ENCODE peak calls at places on chromosomes 3 and 15, in eight cellular contexts. One of them, this sample, is unnamed.

GRCh38 chr3:182364723-182365650 is 428.3 kb upstream of the ATP11B start:
- DNase-seq in neural crest cell: no peak
- DNase-seq in fibroblast of pulmonary artery: peak
- DNase-seq in stomach: peak
- DNase-seq in type B pancreatic cell: no peak
- DNase-seq in tibial artery: no peak
- DNase-seq in choroid plexus epithelial cell: no peak
- DNase-seq in colonic mucosa: no peak
- DNase-seq in this sample: no peak

GRCh38 chr3:70264122-70264780 is 48.2 kb downstream of the MDFIC2 start:
- DNase-seq in tibial artery: no peak
- DNase-seq in choroid plexus epithelial cell: peak
- DNase-seq in colonic mucosa: peak
- DNase-seq in type B pancreatic cell: no peak
- DNase-seq in fibroblast of pulmonary artery: peak
- DNase-seq in stomach: peak
- DNase-seq in neural crest cell: no peak
- DNase-seq in this sample: no peak

GRCh38 chr3:149701977-149702350 is 44.1 kb upstream of the WWTR1 start:
- DNase-seq in neural crest cell: no peak
- DNase-seq in type B pancreatic cell: no peak
- DNase-seq in choroid plexus epithelial cell: no peak
- DNase-seq in colonic mucosa: no peak
- DNase-seq in stomach: no peak
- DNase-seq in tibial artery: no peak
- DNase-seq in fibroblast of pulmonary artery: no peak
- DNase-seq in this sample: no peak

GRCh38 chr3:71269896-71270295 is 313.6 kb downstream of the FOXP1 start:
- DNase-seq in stomach: no peak
- DNase-seq in colonic mucosa: no peak
- DNase-seq in type B pancreatic cell: no peak
- DNase-seq in choroid plexus epithelial cell: no peak
- DNase-seq in tibial artery: no peak
- DNase-seq in fibroblast of pulmonary artery: no peak
- DNase-seq in neural crest cell: no peak
- DNase-seq in this sample: no peak

GRCh38 chr3:42749753-42750231 is 23.3 kb downstream of the CCDC13 start:
- DNase-seq in type B pancreatic cell: no peak
- DNase-seq in tibial artery: peak
- DNase-seq in stomach: peak
- DNase-seq in colonic mucosa: no peak
- DNase-seq in choroid plexus epithelial cell: peak
- DNase-seq in fibroblast of pulmonary artery: no peak
- DNase-seq in neural crest cell: no peak
- DNase-seq in this sample: no peak

GRCh38 chr15:98658831-98659699 is 10.7 kb downstream of the IGF1R start:
- DNase-seq in stomach: no peak
- DNase-seq in neural crest cell: peak
- DNase-seq in type B pancreatic cell: no peak
- DNase-seq in colonic mucosa: peak
- DNase-seq in fibroblast of pulmonary artery: peak
- DNase-seq in choroid plexus epithelial cell: peak
- DNase-seq in tibial artery: no peak
- DNase-seq in this sample: no peak

GRCh38 chr15:68106656-68107055 is 52.5 kb downstream of the PIAS1 start:
- DNase-seq in stomach: no peak
- DNase-seq in tibial artery: no peak
- DNase-seq in colonic mucosa: no peak
- DNase-seq in type B pancreatic cell: no peak
- DNase-seq in fibroblast of pulmonary artery: peak
- DNase-seq in neural crest cell: no peak
- DNase-seq in choroid plexus epithelial cell: peak
- DNase-seq in this sample: no peak

GRCh38 chr3:75863130-75863529 is 77.8 kb upstream of the ZNF717 start:
- DNase-seq in choroid plexus epithelial cell: no peak
- DNase-seq in tibial artery: no peak
- DNase-seq in neural crest cell: no peak
- DNase-seq in colonic mucosa: no peak
- DNase-seq in fibroblast of pulmonary artery: no peak
- DNase-seq in type B pancreatic cell: no peak
- DNase-seq in stomach: no peak
- DNase-seq in this sample: no peak

GRCh38 chr3:57689367-57690053 is 3.4 kb downstream of the DENND6A start:
- DNase-seq in neural crest cell: no peak
- DNase-seq in tibial artery: no peak
- DNase-seq in fibroblast of pulmonary artery: no peak
- DNase-seq in choroid plexus epithelial cell: no peak
- DNase-seq in colonic mucosa: no peak
- DNase-seq in stomach: no peak
- DNase-seq in type B pancreatic cell: no peak
- DNase-seq in this sample: peak

GRCh38 chr3:51392301-51393095 is 1.4 kb downstream of the RBM15B start:
- DNase-seq in stomach: no peak
- DNase-seq in type B pancreatic cell: no peak
- DNase-seq in neural crest cell: no peak
- DNase-seq in tibial artery: no peak
- DNase-seq in choroid plexus epithelial cell: no peak
- DNase-seq in fibroblast of pulmonary artery: no peak
- DNase-seq in colonic mucosa: no peak
- DNase-seq in this sample: no peak

GRCh38 chr3:167729591-167729990 is 5.1 kb downstream of the PDCD10 start:
- DNase-seq in colonic mucosa: no peak
- DNase-seq in fibroblast of pulmonary artery: peak
- DNase-seq in tibial artery: no peak
- DNase-seq in choroid plexus epithelial cell: no peak
- DNase-seq in stomach: no peak
- DNase-seq in type B pancreatic cell: no peak
- DNase-seq in neural crest cell: no peak
- DNase-seq in this sample: no peak

GRCh38 chr15:72193781-72194396 is 3.7 kb downstream of the GRAMD2A start:
- DNase-seq in tibial artery: no peak
- DNase-seq in stomach: no peak
- DNase-seq in choroid plexus epithelial cell: peak
- DNase-seq in fibroblast of pulmonary artery: no peak
- DNase-seq in colonic mucosa: no peak
- DNase-seq in type B pancreatic cell: no peak
- DNase-seq in neural crest cell: no peak
- DNase-seq in this sample: no peak

GRCh38 chr3:119933197-119933596 is 151.3 kb downstream of the NR1I2 start:
- DNase-seq in fibroblast of pulmonary artery: no peak
- DNase-seq in tibial artery: no peak
- DNase-seq in stomach: no peak
- DNase-seq in choroid plexus epithelial cell: no peak
- DNase-seq in colonic mucosa: no peak
- DNase-seq in type B pancreatic cell: no peak
- DNase-seq in neural crest cell: no peak
- DNase-seq in this sample: no peak

GRCh38 chr3:29764059-29764458 is 483.2 kb downstream of the RBMS3 start:
- DNase-seq in colonic mucosa: no peak
- DNase-seq in type B pancreatic cell: no peak
- DNase-seq in stomach: no peak
- DNase-seq in fibroblast of pulmonary artery: peak
- DNase-seq in tibial artery: no peak
- DNase-seq in neural crest cell: no peak
- DNase-seq in choroid plexus epithelial cell: peak
- DNase-seq in this sample: no peak

GRCh38 chr3:43222594-43222993 is 63.7 kb upstream of the SNRK start:
- DNase-seq in type B pancreatic cell: no peak
- DNase-seq in neural crest cell: no peak
- DNase-seq in choroid plexus epithelial cell: no peak
- DNase-seq in colonic mucosa: no peak
- DNase-seq in fibroblast of pulmonary artery: no peak
- DNase-seq in stomach: no peak
- DNase-seq in tibial artery: no peak
- DNase-seq in this sample: no peak

GRCh38 chr3:51390186-51390585 is 899 bp upstream of the RBM15B start:
- DNase-seq in colonic mucosa: no peak
- DNase-seq in fibroblast of pulmonary artery: no peak
- DNase-seq in choroid plexus epithelial cell: no peak
- DNase-seq in neural crest cell: no peak
- DNase-seq in type B pancreatic cell: no peak
- DNase-seq in stomach: no peak
- DNase-seq in tibial artery: no peak
- DNase-seq in this sample: no peak

GRCh38 chr3:64345351-64345750 is 120.1 kb upstream of the PRICKLE2 start:
- DNase-seq in neural crest cell: no peak
- DNase-seq in tibial artery: no peak
- DNase-seq in stomach: no peak
- DNase-seq in type B pancreatic cell: no peak
- DNase-seq in fibroblast of pulmonary artery: peak
- DNase-seq in colonic mucosa: no peak
- DNase-seq in choroid plexus epithelial cell: peak
- DNase-seq in this sample: no peak

GRCh38 chr15:40471105-40471777 is 457 bp downstream of the CHST14 start:
- DNase-seq in choroid plexus epithelial cell: no peak
- DNase-seq in stomach: no peak
- DNase-seq in type B pancreatic cell: no peak
- DNase-seq in neural crest cell: peak
- DNase-seq in tibial artery: peak
- DNase-seq in fibroblast of pulmonary artery: no peak
- DNase-seq in colonic mucosa: peak
- DNase-seq in this sample: no peak

DNA sequence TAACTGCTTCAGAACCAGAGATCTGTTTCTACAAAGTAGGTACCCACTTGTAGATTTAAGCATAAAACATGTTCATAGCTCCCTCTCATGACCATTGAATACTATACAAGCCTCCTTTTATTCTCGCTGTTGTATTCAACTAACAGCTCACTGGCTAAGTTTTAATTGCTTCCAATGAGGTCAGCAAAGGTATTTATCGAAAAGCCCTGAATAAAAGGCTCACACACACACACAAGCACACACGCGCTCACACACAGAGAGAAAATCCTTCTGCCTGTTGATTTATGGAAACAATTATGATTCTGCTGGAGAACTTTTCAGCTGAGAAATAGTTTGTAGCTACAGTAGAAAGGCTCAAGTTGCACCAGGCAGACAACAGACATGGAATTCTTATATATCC is at the start of gene FGF7:
- DNase-seq in stomach: no peak
- DNase-seq in tibial artery: no peak
- DNase-seq in fibroblast of pulmonary artery: peak
- DNase-seq in neural crest cell: no peak
- DNase-seq in colonic mucosa: no peak
- DNase-seq in choroid plexus epithelial cell: peak
- DNase-seq in type B pancreatic cell: no peak
- DNase-seq in this sample: no peak
- TF ChIP-seq CTCF in stomach: no peak
- TF ChIP-seq CTCF in tibial artery: no peak
- TF ChIP-seq CTCF in fibroblast of pulmonary artery: no peak
- TF ChIP-seq CTCF in neural crest cell: no peak
- TF ChIP-seq CTCF in colonic mucosa: no peak
- TF ChIP-seq CTCF in choroid plexus epithelial cell: no peak
- TF ChIP-seq CTCF in type B pancreatic cell: no peak
- TF ChIP-seq CTCF in this sample: no peak

DNA sequence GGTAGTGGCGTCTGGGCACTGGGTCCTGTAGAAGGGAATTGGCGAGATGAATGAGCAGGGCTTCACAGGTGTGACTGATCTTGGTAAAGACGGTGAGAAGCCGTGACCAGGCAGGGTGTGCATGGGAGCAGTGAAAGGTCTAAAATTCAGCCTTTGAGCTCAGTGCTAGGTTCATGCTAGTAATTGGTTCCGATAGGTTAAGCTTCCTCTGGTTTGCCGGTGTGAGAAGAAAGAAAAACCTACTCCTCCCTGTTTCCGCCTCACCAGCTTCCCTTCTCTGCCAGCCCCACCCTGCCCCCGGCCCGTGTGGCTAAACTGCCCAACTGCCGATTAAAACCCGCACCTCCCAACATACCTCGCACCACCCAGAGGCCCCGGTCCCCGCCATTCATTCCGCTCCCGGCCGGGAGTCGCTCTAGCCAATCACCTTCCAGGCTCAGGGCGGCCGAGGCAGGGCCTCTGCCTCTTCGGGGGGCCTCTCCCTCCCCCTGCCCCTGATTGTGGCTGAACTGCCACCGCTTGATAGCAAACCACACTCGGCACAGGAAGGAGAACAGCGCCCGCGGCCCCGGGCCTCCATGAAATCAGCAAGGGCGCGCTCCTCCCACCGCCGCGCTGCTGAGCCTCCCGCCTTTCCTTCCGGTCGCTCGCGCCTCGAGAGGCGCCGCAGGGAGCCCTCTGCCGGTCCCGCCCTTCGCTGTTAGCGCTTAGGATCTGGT is 7.3 kb upstream of the NRROS start:
- DNase-seq in neural crest cell: peak
- DNase-seq in type B pancreatic cell: peak
- DNase-seq in colonic mucosa: peak
- DNase-seq in fibroblast of pulmonary artery: peak
- DNase-seq in tibial artery: peak
- DNase-seq in choroid plexus epithelial cell: peak
- DNase-seq in stomach: peak
- DNase-seq in this sample: peak
- TF ChIP-seq CTCF in neural crest cell: no peak
- TF ChIP-seq CTCF in type B pancreatic cell: no peak
- TF ChIP-seq CTCF in colonic mucosa: peak
- TF ChIP-seq CTCF in fibroblast of pulmonary artery: peak
- TF ChIP-seq CTCF in tibial artery: no peak
- TF ChIP-seq CTCF in choroid plexus epithelial cell: peak
- TF ChIP-seq CTCF in stomach: peak
- TF ChIP-seq CTCF in this sample: peak

GRCh38 chr3:73192036-73192738 is 130.7 kb downstream of the EBLN2 start:
- DNase-seq in type B pancreatic cell: no peak
- DNase-seq in neural crest cell: no peak
- DNase-seq in tibial artery: no peak
- DNase-seq in colonic mucosa: no peak
- DNase-seq in choroid plexus epithelial cell: no peak
- DNase-seq in stomach: no peak
- DNase-seq in fibroblast of pulmonary artery: no peak
- DNase-seq in this sample: no peak
- TF ChIP-seq CTCF in type B pancreatic cell: peak
- TF ChIP-seq CTCF in neural crest cell: peak
- TF ChIP-seq CTCF in tibial artery: no peak
- TF ChIP-seq CTCF in colonic mucosa: no peak
- TF ChIP-seq CTCF in choroid plexus epithelial cell: peak
- TF ChIP-seq CTCF in stomach: no peak
- TF ChIP-seq CTCF in fibroblast of pulmonary artery: peak
- TF ChIP-seq CTCF in this sample: no peak

GRCh38 chr3:11591006-11591360 is 52.7 kb downstream of the VGLL4 start:
- DNase-seq in fibroblast of pulmonary artery: peak
- DNase-seq in stomach: no peak
- DNase-seq in neural crest cell: no peak
- DNase-seq in type B pancreatic cell: no peak
- DNase-seq in tibial artery: no peak
- DNase-seq in colonic mucosa: no peak
- DNase-seq in choroid plexus epithelial cell: peak
- DNase-seq in this sample: no peak

GRCh38 chr3:11588755-11589154 is 55.0 kb downstream of the VGLL4 start:
- DNase-seq in choroid plexus epithelial cell: no peak
- DNase-seq in neural crest cell: no peak
- DNase-seq in fibroblast of pulmonary artery: no peak
- DNase-seq in type B pancreatic cell: no peak
- DNase-seq in colonic mucosa: no peak
- DNase-seq in tibial artery: peak
- DNase-seq in stomach: no peak
- DNase-seq in this sample: no peak

GRCh38 chr3:11587766-11588165 is 55.9 kb downstream of the VGLL4 start:
- DNase-seq in choroid plexus epithelial cell: no peak
- DNase-seq in neural crest cell: no peak
- DNase-seq in colonic mucosa: no peak
- DNase-seq in stomach: no peak
- DNase-seq in tibial artery: peak
- DNase-seq in fibroblast of pulmonary artery: no peak
- DNase-seq in type B pancreatic cell: no peak
- DNase-seq in this sample: no peak

GRCh38 chr3:11589706-11590105 is 54.0 kb downstream of the VGLL4 start:
- DNase-seq in neural crest cell: no peak
- DNase-seq in fibroblast of pulmonary artery: no peak
- DNase-seq in type B pancreatic cell: no peak
- DNase-seq in stomach: no peak
- DNase-seq in tibial artery: no peak
- DNase-seq in colonic mucosa: no peak
- DNase-seq in choroid plexus epithelial cell: no peak
- DNase-seq in this sample: no peak

GRCh38 chr3:11588338-11588737 is 55.4 kb downstream of the VGLL4 start:
- DNase-seq in stomach: no peak
- DNase-seq in fibroblast of pulmonary artery: no peak
- DNase-seq in neural crest cell: no peak
- DNase-seq in type B pancreatic cell: no peak
- DNase-seq in choroid plexus epithelial cell: no peak
- DNase-seq in colonic mucosa: no peak
- DNase-seq in tibial artery: peak
- DNase-seq in this sample: no peak
- TF ChIP-seq CTCF in stomach: no peak
- TF ChIP-seq CTCF in fibroblast of pulmonary artery: no peak
- TF ChIP-seq CTCF in neural crest cell: no peak
- TF ChIP-seq CTCF in type B pancreatic cell: no peak
- TF ChIP-seq CTCF in choroid plexus epithelial cell: no peak
- TF ChIP-seq CTCF in colonic mucosa: no peak
- TF ChIP-seq CTCF in tibial artery: no peak
- TF ChIP-seq CTCF in this sample: no peak

This sample was measured in osteocyte.